ENCODE peak calls at places on chromosomes 11 and 22, in five cellular contexts. X is foreskin fibroblast; C is M059J; G is activated CD4-positive, alpha-beta T cell treated with anti-CD3 and anti-CD28 coated beads, Interleukin-2, amount 50 U/mL, for 24 hours; D is smooth muscle cell of the brain vasculature. J is an unnamed sample.

GRCh38 chr11:44993971-44994705 is 43.5 kb upstream of the TP53I11 start:
- DNase-seq in D (no peak), G (no peak), X (no peak), C (no peak), J (no peak)

GRCh38 chr11:82046778-82047177 is 686.9 kb downstream of the FAM181B start:
- DNase-seq in G (no peak), C (peak), D (no peak), X (peak), J (peak)

GRCh38 chr22:20436309-20437252 is 1.0 kb downstream of the SCARF2 start:
- DNase-seq in C (peak), X (peak), G (no peak), D (no peak), J (peak)

GRCh38 chr11:6219359-6219758 is 14.0 kb downstream of the C11orf42 start:
- DNase-seq in C (peak), X (peak), G (no peak), D (peak), J (peak)

GRCh38 chr22:19887251-19887985 is 32.7 kb upstream of the GNB1L start:
- DNase-seq in D (no peak), C (no peak), G (no peak), X (no peak), J (no peak)

GRCh38 chr11:86116996-86117705 is 48.3 kb upstream of the PICALM start:
- DNase-seq in G (no peak), D (no peak), C (peak), X (no peak), J (no peak)

GRCh38 chr11:134861490-134862107 is 449.6 kb upstream of the B3GAT1 start:
- DNase-seq in X (no peak), G (no peak), C (no peak), D (no peak), J (no peak)

GRCh38 chr22:44330727-44331660 is 18.2 kb upstream of the SHISAL1 start:
- DNase-seq in C (no peak), X (no peak), D (no peak), G (no peak), J (no peak)

GRCh38 chr11:128399722-128400121 is 187.6 kb downstream of the ETS1 start:
- DNase-seq in G (no peak), C (no peak), D (no peak), X (no peak), J (no peak)

GRCh38 chr11:61921446-61921845 is 4.1 kb upstream of the RAB3IL1 start:
- DNase-seq in D (no peak), X (no peak), C (no peak), G (no peak), J (no peak)

GRCh38 chr11:9379046-9379445 is 5.4 kb upstream of the IPO7 start:
- DNase-seq in G (no peak), C (no peak), X (no peak), D (no peak), J (no peak)

GRCh38 chr11:70901951-70902521 is 350.3 kb downstream of the SHANK2 start:
- DNase-seq in G (no peak), D (no peak), X (no peak), C (peak), J (no peak)

GRCh38 chr11:105929381-105929955 is 92.6 kb downstream of the MSANTD4 start:
- DNase-seq in G (no peak), C (no peak), X (peak), D (no peak), J (no peak)

GRCh38 chr22:29512031-29512430 is 32.0 kb downstream of the NEFH start:
- DNase-seq in C (no peak), X (no peak), D (no peak), G (no peak), J (no peak)

GRCh38 chr11:120747801-120748484 is 236.4 kb downstream of the GRIK4 start:
- DNase-seq in G (no peak), X (no peak), C (no peak), D (no peak), J (no peak)

GRCh38 chr11:57321996-57322880 is 2.5 kb downstream of the TNKS1BP1 start:
- DNase-seq in G (no peak), C (peak), D (peak), X (peak), J (peak)

GRCh38 chr11:134915881-134916280 is 503.8 kb upstream of the B3GAT1 start:
- DNase-seq in X (no peak), G (no peak), C (no peak), D (no peak), J (no peak)

GRCh38 chr22:41862160-41862529 is 29.2 kb downstream of the SREBF2 start:
- DNase-seq in X (no peak), C (peak), G (no peak), D (no peak), J (no peak)

GRCh38 chr22:46110215-46110614 is 40.1 kb upstream of the PPARA start:
- DNase-seq in X (peak), C (peak), G (no peak), D (no peak), J (no peak)

GRCh38 chr11:76325149-76325548 is 55.8 kb downstream of the THAP12 start:
- DNase-seq in X (no peak), D (no peak), G (no peak), C (no peak), J (no peak)

GRCh38 chr11:86816251-86816726 is 15.9 kb downstream of the PRSS23 start:
- DNase-seq in G (no peak), C (peak), D (no peak), X (peak), J (no peak)

GRCh38 chr22:46051646-46052045 is 74.7 kb upstream of the WNT7B start:
- DNase-seq in D (no peak), X (no peak), G (no peak), C (no peak), J (no peak)

GRCh38 chr11:35324981-35325380 is 94.4 kb downstream of the SLC1A2 start:
- DNase-seq in D (no peak), X (peak), G (no peak), C (peak), J (no peak)

GRCh38 chr22:26188341-26188740 is 19.1 kb downstream of the SEZ6L start:
- DNase-seq in D (no peak), C (no peak), G (no peak), X (no peak), J (no peak)

GRCh38 chr11:107651672-107652071 is 60.2 kb downstream of the SLN start:
- DNase-seq in X (no peak), G (no peak), C (peak), D (no peak), J (no peak)

GRCh38 chr11:68524213-68524612 is 63.7 kb downstream of the PPP6R3 start:
- DNase-seq in C (no peak), G (no peak), X (no peak), D (no peak), J (no peak)

GRCh38 chr22:17167486-17167885 is 8.4 kb upstream of the HDHD5 start:
- DNase-seq in X (no peak), G (no peak), C (no peak), D (no peak), J (no peak)